ENCODE peak calls at places on chromosomes 2 and 18, in five cellular contexts. H, S, M, G and K are unnamed samples.
A peak's percentile ranks its signal among the peaks of the same experiment; 100 is the strongest.

GRCh38 chr18:24086082-24086481 is 52.8 kb upstream of the CABYR start:
- DNase-seq in H (no peak), S (no peak), M (peak; percentile 30), G (no peak), K (no peak)

GRCh38 chr2:112483047-112483473 is 1.1 kb downstream of the TTL start:
- DNase-seq in H (peak; percentile 20), S (no peak), M (peak; percentile 65), G (no peak), K (no peak)

GRCh38 chr18:79410731-79411613 is 15.2 kb downstream of the NFATC1 start:
- DNase-seq in H (no peak), S (no peak), M (no peak), G (no peak), K (no peak)

GRCh38 chr18:47772374-47773248 is 157.8 kb downstream of the SMAD2 start:
- DNase-seq in H (peak; percentile 66), S (peak; percentile 15), M (peak; percentile 84), G (no peak), K (no peak)

GRCh38 chr2:42169100-42169868 is at the start of gene EML4:
- DNase-seq in H (peak; percentile 96), S (peak; percentile 66), M (peak; percentile 89), G (peak; percentile 94), K (peak; percentile 88)

GRCh38 chr2:101728865-101729264 is 31.4 kb downstream of the MAP4K4 start:
- DNase-seq in H (no peak), S (no peak), M (no peak), G (no peak), K (no peak)

GRCh38 chr2:158413581-158413980 is 43.0 kb downstream of the CCDC148 start:
- DNase-seq in H (no peak), S (peak; percentile 50), M (no peak), G (no peak), K (no peak)

GRCh38 chr2:240386321-240386720 is 49.1 kb upstream of the GPC1 start:
- DNase-seq in H (no peak), S (no peak), M (no peak), G (no peak), K (no peak)

GRCh38 chr2:115678129-115678528 is 1235.7 kb downstream of the DPP10 start:
- DNase-seq in H (no peak), S (no peak), M (no peak), G (no peak), K (no peak)

GRCh38 chr2:190343500-190344274 is at the start of gene INPP1:
- DNase-seq in H (peak; percentile 68), S (no peak), M (peak; percentile 52), G (peak; percentile 77), K (peak; percentile 31)

GRCh38 chr2:216936954-216937357 is 77.1 kb upstream of the TNP1 start:
- DNase-seq in H (peak; percentile 45), S (no peak), M (peak; percentile 20), G (no peak), K (no peak)

GRCh38 chr2:655626-656025 is 21.6 kb downstream of the TMEM18 start:
- DNase-seq in H (no peak), S (no peak), M (no peak), G (no peak), K (no peak)

GRCh38 chr2:54763636-54764291 is 40.3 kb downstream of the EML6 start:
- DNase-seq in H (no peak), S (no peak), M (peak; percentile 33), G (no peak), K (no peak)

GRCh38 chr18:61742555-61743429 is 150.0 kb downstream of the RNF152 start:
- DNase-seq in H (no peak), S (no peak), M (no peak), G (peak; percentile 56), K (no peak)
- TF ChIP-seq CTCF in H (no peak), S (no peak), M (no peak), G (no peak), K (no peak)

GRCh38 chr18:61432590-61432989 is 99.4 kb downstream of the CDH20 start:
- DNase-seq in H (no peak), S (no peak), M (no peak), G (no peak), K (no peak)
- TF ChIP-seq CTCF in H (no peak), S (no peak), M (no peak), G (no peak), K (no peak)

GRCh38 chr2:130374587-130375290 is 18.9 kb downstream of the PTPN18 start:
- DNase-seq in H (no peak), S (no peak), M (no peak), G (no peak), K (no peak)

GRCh38 chr2:130377491-130377890 is 21.6 kb downstream of the PTPN18 start:
- DNase-seq in H (no peak), S (no peak), M (no peak), G (no peak), K (no peak)

GRCh38 chr2:130375291-130376266 is 19.7 kb downstream of the PTPN18 start:
- DNase-seq in H (no peak), S (no peak), M (no peak), G (no peak), K (no peak)

GRCh38 chr2:130378206-130378897 is 22.5 kb downstream of the PTPN18 start:
- DNase-seq in H (no peak), S (no peak), M (no peak), G (no peak), K (no peak)

DNA sequence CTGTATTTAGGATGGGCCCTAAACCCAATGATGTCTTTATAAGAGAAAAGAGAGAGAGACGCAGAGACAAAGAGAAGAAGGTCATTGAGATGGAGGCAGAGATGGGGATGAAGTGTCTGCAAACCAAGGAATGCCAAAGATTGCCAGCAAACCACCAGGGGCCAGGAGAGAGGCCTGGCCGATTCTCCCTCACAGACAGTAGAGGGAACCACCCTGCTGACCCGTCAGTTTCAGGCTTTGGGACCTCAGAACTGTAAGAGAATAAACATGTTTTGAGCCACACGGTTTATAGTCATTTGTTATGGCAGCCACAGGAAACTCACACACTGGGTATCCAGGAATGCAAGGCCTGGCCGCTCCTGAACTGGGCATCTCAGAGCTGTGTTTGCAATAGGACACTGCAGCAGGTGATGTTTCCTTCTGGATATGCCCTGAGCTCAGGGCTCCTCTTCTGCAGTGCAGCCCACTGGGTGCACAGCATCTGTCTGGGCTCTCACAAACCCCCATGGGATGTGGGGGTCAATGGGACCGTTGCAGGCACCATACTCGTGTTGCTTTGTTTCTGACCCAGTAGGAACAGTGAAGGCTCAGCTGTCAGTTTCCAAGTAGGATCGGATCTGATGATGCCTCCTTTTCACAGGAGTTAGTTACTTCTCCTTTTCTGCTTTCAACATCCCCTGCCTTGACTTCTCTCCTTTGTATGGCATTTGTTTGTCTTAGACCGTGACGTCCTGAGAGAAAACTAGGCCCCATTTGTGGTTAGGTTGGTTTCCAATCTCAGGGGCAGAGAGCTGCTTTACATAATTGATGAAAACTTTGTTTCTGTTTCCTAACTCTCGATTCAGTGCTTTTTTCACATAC is 20.8 kb downstream of the PTPN18 start:
- DNase-seq in H (no peak), S (no peak), M (no peak), G (no peak), K (no peak)
- TF ChIP-seq CTCF in H (peak; percentile 18), S (peak; percentile 15), M (no peak), G (no peak), K (no peak)

DNA sequence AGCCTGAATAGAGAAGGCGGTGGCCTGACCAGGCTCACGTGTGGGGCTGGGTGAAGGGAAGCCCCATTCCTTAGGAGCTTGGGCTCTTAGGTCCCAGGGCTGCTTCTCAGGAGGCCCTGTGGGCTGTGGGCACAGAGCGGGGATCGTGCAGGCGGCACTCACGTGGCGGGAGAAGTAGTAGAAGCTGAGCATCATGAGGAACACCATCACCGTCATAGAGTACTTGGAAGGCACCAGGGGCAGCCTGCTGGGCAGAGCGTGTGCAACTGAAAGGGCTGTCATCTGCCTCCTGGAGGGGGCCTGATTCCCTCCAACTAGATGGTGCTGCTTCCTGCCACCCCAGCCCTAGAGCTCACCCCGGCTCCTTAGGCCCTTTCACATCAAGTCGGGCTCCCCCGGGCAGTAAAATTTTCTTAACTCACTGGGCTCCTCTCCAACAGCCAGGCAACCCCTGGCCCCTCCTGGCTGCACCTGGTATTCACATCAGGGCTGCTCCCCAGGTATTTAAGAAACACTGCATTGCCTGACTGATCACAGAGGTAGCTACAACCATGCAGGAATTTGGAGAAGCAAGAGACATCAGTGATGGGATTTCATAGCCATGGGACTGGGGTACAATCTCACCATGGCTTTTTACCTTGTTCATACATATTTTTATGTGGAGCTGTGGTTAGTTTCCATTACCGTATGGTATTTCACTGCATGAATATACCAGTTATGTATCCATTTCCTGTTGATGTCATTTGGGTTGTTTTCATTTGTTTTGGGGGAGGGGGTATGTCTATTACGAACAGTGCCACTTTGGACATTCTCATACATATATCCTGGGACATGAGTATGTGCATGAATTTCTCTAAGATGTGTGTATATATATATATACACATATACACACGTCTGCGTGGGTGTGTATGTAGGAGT is 32.9 kb downstream of the CENPO start:
- DNase-seq in H (no peak), S (no peak), M (peak; percentile 24), G (no peak), K (no peak)
- TF ChIP-seq CTCF in H (no peak), S (no peak), M (no peak), G (no peak), K (no peak)

DNA sequence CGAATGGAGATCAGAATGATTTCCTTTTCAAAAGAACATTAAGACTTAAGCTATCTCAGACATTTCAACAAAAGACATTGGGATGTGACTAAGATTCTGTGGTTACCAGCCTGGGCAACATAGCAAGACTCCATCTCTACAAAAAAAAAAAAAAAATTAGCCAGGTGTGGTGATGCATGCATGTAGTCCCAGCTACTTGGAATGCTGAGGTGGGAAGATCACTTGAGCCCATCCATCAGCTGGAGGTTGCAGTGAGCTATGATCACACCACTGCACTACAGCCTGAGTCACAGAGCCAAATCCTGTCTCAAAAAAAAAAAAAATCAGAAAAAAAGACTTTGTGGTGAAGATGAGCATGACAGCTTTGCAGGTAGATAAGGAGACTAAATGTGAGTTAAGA is 12.8 kb downstream of the RNF103 start:
- DNase-seq in H (no peak), S (no peak), M (no peak), G (no peak), K (no peak)
- TF ChIP-seq CTCF in H (no peak), S (no peak), M (no peak), G (no peak), K (no peak)

GRCh38 chr18:50866765-50867164 is 12.2 kb upstream of the ME2 start:
- DNase-seq in H (no peak), S (no peak), M (no peak), G (no peak), K (no peak)
- TF ChIP-seq CTCF in H (peak; percentile 23), S (peak; percentile 28), M (peak; percentile 14), G (no peak), K (no peak)